ENCODE peak calls at places on chromosomes 5 and 9, in seven cellular contexts. One of them, this sample, is unnamed.

GRCh38 chr5:65874241-65874640 is 52.1 kb upstream of the ERBIN start:
- DNase-seq in AG09309: no peak
- DNase-seq in right atrium auricular region: no peak
- DNase-seq in esophagus squamous epithelium: no peak
- DNase-seq in cardiac fibroblast: no peak
- DNase-seq in GM12865: no peak
- DNase-seq in heart left ventricle: no peak
- DNase-seq in this sample: no peak

GRCh38 chr9:131959887-131960286 is 119.8 kb downstream of the MED27 start:
- DNase-seq in GM12865: no peak
- DNase-seq in cardiac fibroblast: no peak
- DNase-seq in heart left ventricle: no peak
- DNase-seq in AG09309: no peak
- DNase-seq in right atrium auricular region: no peak
- DNase-seq in esophagus squamous epithelium: no peak
- DNase-seq in this sample: no peak

GRCh38 chr9:71271602-71272001 is 150.2 kb upstream of the TRPM3 start:
- DNase-seq in heart left ventricle: no peak
- DNase-seq in AG09309: no peak
- DNase-seq in esophagus squamous epithelium: no peak
- DNase-seq in right atrium auricular region: no peak
- DNase-seq in GM12865: no peak
- DNase-seq in cardiac fibroblast: no peak
- DNase-seq in this sample: no peak

GRCh38 chr9:92165472-92165871 is 50.3 kb upstream of the SPTLC1 start:
- DNase-seq in GM12865: peak
- DNase-seq in AG09309: no peak
- DNase-seq in cardiac fibroblast: no peak
- DNase-seq in esophagus squamous epithelium: no peak
- DNase-seq in right atrium auricular region: no peak
- DNase-seq in heart left ventricle: no peak
- DNase-seq in this sample: no peak

GRCh38 chr5:125870271-125870670 is 552.9 kb upstream of the GRAMD2B start:
- DNase-seq in cardiac fibroblast: no peak
- DNase-seq in right atrium auricular region: no peak
- DNase-seq in esophagus squamous epithelium: no peak
- DNase-seq in AG09309: no peak
- DNase-seq in heart left ventricle: no peak
- DNase-seq in GM12865: no peak
- DNase-seq in this sample: no peak

GRCh38 chr9:136694163-136694864 is 7.1 kb upstream of the AGPAT2 start:
- DNase-seq in heart left ventricle: no peak
- DNase-seq in AG09309: no peak
- DNase-seq in esophagus squamous epithelium: no peak
- DNase-seq in cardiac fibroblast: peak
- DNase-seq in right atrium auricular region: no peak
- DNase-seq in GM12865: peak
- DNase-seq in this sample: no peak

GRCh38 chr9:16901589-16901988 is 31.1 kb upstream of the BNC2 start:
- DNase-seq in esophagus squamous epithelium: no peak
- DNase-seq in AG09309: peak
- DNase-seq in GM12865: no peak
- DNase-seq in cardiac fibroblast: no peak
- DNase-seq in right atrium auricular region: no peak
- DNase-seq in heart left ventricle: no peak
- DNase-seq in this sample: no peak

GRCh38 chr5:174751154-174751990 is 27.0 kb downstream of the MSX2 start:
- DNase-seq in right atrium auricular region: no peak
- DNase-seq in GM12865: no peak
- DNase-seq in cardiac fibroblast: no peak
- DNase-seq in heart left ventricle: no peak
- DNase-seq in esophagus squamous epithelium: no peak
- DNase-seq in AG09309: no peak
- DNase-seq in this sample: no peak

GRCh38 chr5:76754765-76755164 is 38.8 kb downstream of the F2R start:
- DNase-seq in AG09309: no peak
- DNase-seq in cardiac fibroblast: no peak
- DNase-seq in GM12865: no peak
- DNase-seq in heart left ventricle: no peak
- DNase-seq in esophagus squamous epithelium: no peak
- DNase-seq in right atrium auricular region: peak
- DNase-seq in this sample: no peak

GRCh38 chr5:57736716-57737115 is 254.1 kb upstream of the ACTBL2 start:
- DNase-seq in GM12865: no peak
- DNase-seq in cardiac fibroblast: no peak
- DNase-seq in heart left ventricle: no peak
- DNase-seq in esophagus squamous epithelium: no peak
- DNase-seq in right atrium auricular region: no peak
- DNase-seq in AG09309: no peak
- DNase-seq in this sample: no peak

GRCh38 chr5:149280802-149281201 is 9.1 kb downstream of the AFAP1L1 start:
- DNase-seq in heart left ventricle: peak
- DNase-seq in esophagus squamous epithelium: no peak
- DNase-seq in AG09309: no peak
- DNase-seq in right atrium auricular region: no peak
- DNase-seq in GM12865: no peak
- DNase-seq in cardiac fibroblast: no peak
- DNase-seq in this sample: no peak

GRCh38 chr9:89177021-89177400 is 1.6 kb downstream of the SHC3 start:
- DNase-seq in cardiac fibroblast: peak
- DNase-seq in AG09309: no peak
- DNase-seq in right atrium auricular region: no peak
- DNase-seq in esophagus squamous epithelium: no peak
- DNase-seq in GM12865: no peak
- DNase-seq in heart left ventricle: no peak
- DNase-seq in this sample: no peak

GRCh38 chr9:95014917-95015316 is 288.4 kb downstream of the AOPEP start:
- DNase-seq in right atrium auricular region: no peak
- DNase-seq in AG09309: no peak
- DNase-seq in heart left ventricle: no peak
- DNase-seq in GM12865: no peak
- DNase-seq in esophagus squamous epithelium: no peak
- DNase-seq in cardiac fibroblast: no peak
- DNase-seq in this sample: no peak

GRCh38 chr5:65190328-65191053 is 291.2 kb downstream of the ADAMTS6 start:
- DNase-seq in cardiac fibroblast: peak
- DNase-seq in esophagus squamous epithelium: no peak
- DNase-seq in right atrium auricular region: no peak
- DNase-seq in heart left ventricle: no peak
- DNase-seq in GM12865: peak
- DNase-seq in AG09309: peak
- DNase-seq in this sample: peak

GRCh38 chr5:180313677-180314076 is 21.8 kb upstream of the MAPK9 start:
- DNase-seq in AG09309: no peak
- DNase-seq in GM12865: no peak
- DNase-seq in right atrium auricular region: no peak
- DNase-seq in heart left ventricle: peak
- DNase-seq in cardiac fibroblast: no peak
- DNase-seq in esophagus squamous epithelium: no peak
- DNase-seq in this sample: peak

GRCh38 chr5:101473483-101473882 is 570.4 kb upstream of the ST8SIA4 start:
- DNase-seq in right atrium auricular region: no peak
- DNase-seq in AG09309: no peak
- DNase-seq in cardiac fibroblast: no peak
- DNase-seq in esophagus squamous epithelium: no peak
- DNase-seq in GM12865: peak
- DNase-seq in heart left ventricle: no peak
- DNase-seq in this sample: no peak

GRCh38 chr5:138961221-138961620 is 86.1 kb upstream of the LRRTM2 start:
- DNase-seq in heart left ventricle: no peak
- DNase-seq in cardiac fibroblast: no peak
- DNase-seq in esophagus squamous epithelium: no peak
- DNase-seq in AG09309: no peak
- DNase-seq in right atrium auricular region: no peak
- DNase-seq in GM12865: no peak
- DNase-seq in this sample: no peak

GRCh38 chr5:53782620-53783019 is 222.2 kb downstream of the NDUFS4 start:
- DNase-seq in AG09309: no peak
- DNase-seq in esophagus squamous epithelium: no peak
- DNase-seq in GM12865: no peak
- DNase-seq in right atrium auricular region: no peak
- DNase-seq in cardiac fibroblast: no peak
- DNase-seq in heart left ventricle: no peak
- DNase-seq in this sample: no peak

GRCh38 chr9:126411225-126411947 is 84.8 kb downstream of the MVB12B start:
- DNase-seq in esophagus squamous epithelium: no peak
- DNase-seq in right atrium auricular region: no peak
- DNase-seq in heart left ventricle: no peak
- DNase-seq in cardiac fibroblast: no peak
- DNase-seq in AG09309: peak
- DNase-seq in GM12865: peak
- DNase-seq in this sample: no peak

GRCh38 chr5:173010547-173011464 is 27.2 kb downstream of the ATP6V0E1 start:
- DNase-seq in esophagus squamous epithelium: no peak
- DNase-seq in AG09309: no peak
- DNase-seq in GM12865: peak
- DNase-seq in heart left ventricle: peak
- DNase-seq in right atrium auricular region: peak
- DNase-seq in cardiac fibroblast: peak
- DNase-seq in this sample: no peak

GRCh38 chr5:134784946-134785620 is 26.5 kb downstream of the DDX46 start:
- DNase-seq in heart left ventricle: no peak
- DNase-seq in cardiac fibroblast: peak
- DNase-seq in esophagus squamous epithelium: no peak
- DNase-seq in GM12865: no peak
- DNase-seq in AG09309: no peak
- DNase-seq in right atrium auricular region: no peak
- DNase-seq in this sample: no peak

GRCh38 chr9:34884732-34885131 is 73.4 kb upstream of the PHF24 start:
- DNase-seq in right atrium auricular region: no peak
- DNase-seq in AG09309: no peak
- DNase-seq in heart left ventricle: no peak
- DNase-seq in cardiac fibroblast: no peak
- DNase-seq in GM12865: peak
- DNase-seq in esophagus squamous epithelium: no peak
- DNase-seq in this sample: no peak

DNA sequence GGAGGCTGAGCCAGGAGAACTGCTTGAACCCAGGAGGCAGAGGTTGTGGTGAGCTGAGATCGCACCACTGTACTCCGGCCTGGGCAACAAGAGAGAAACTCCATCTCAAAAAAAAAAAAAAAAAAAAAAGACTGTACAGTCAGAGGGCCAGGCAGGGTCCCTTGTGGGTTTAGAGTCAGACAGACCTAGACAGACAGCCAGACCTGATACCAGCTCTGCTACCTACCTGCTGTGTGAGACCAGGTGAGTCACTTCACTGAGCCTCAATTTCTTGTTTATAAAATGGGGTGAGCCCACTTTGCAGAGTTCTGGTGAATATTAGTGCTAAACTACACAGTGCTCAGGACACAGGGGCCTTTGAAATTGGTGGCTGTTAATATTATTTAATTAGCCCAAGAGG is 19.7 kb downstream of the TRIM14 start:
- DNase-seq in cardiac fibroblast: no peak
- DNase-seq in GM12865: no peak
- DNase-seq in right atrium auricular region: no peak
- DNase-seq in AG09309: no peak
- DNase-seq in heart left ventricle: no peak
- DNase-seq in esophagus squamous epithelium: no peak
- DNase-seq in this sample: no peak
- H3K4me3 ChIP-seq in cardiac fibroblast: no peak
- H3K4me3 ChIP-seq in GM12865: no peak
- H3K4me3 ChIP-seq in right atrium auricular region: no peak
- H3K4me3 ChIP-seq in AG09309: no peak
- H3K4me3 ChIP-seq in heart left ventricle: no peak
- H3K4me3 ChIP-seq in esophagus squamous epithelium: no peak
- H3K4me3 ChIP-seq in this sample: no peak

GRCh38 chr5:142020122-142020659 is 7.4 kb upstream of the GNPDA1 start:
- DNase-seq in AG09309: no peak
- DNase-seq in GM12865: no peak
- DNase-seq in cardiac fibroblast: no peak
- DNase-seq in right atrium auricular region: no peak
- DNase-seq in esophagus squamous epithelium: no peak
- DNase-seq in heart left ventricle: no peak
- DNase-seq in this sample: no peak

GRCh38 chr5:142024771-142025304 is 12.0 kb upstream of the GNPDA1 start:
- DNase-seq in esophagus squamous epithelium: peak
- DNase-seq in GM12865: peak
- DNase-seq in AG09309: peak
- DNase-seq in cardiac fibroblast: peak
- DNase-seq in right atrium auricular region: peak
- DNase-seq in heart left ventricle: peak
- DNase-seq in this sample: peak

GRCh38 chr5:142023836-142024235 is 11.0 kb upstream of the GNPDA1 start:
- DNase-seq in right atrium auricular region: no peak
- DNase-seq in GM12865: no peak
- DNase-seq in esophagus squamous epithelium: no peak
- DNase-seq in heart left ventricle: no peak
- DNase-seq in cardiac fibroblast: no peak
- DNase-seq in AG09309: no peak
- DNase-seq in this sample: no peak

GRCh38 chr5:142025637-142026036 is 12.8 kb upstream of the GNPDA1 start:
- DNase-seq in AG09309: no peak
- DNase-seq in GM12865: no peak
- DNase-seq in cardiac fibroblast: no peak
- DNase-seq in esophagus squamous epithelium: no peak
- DNase-seq in right atrium auricular region: no peak
- DNase-seq in heart left ventricle: no peak
- DNase-seq in this sample: no peak
- H3K4me3 ChIP-seq in AG09309: no peak
- H3K4me3 ChIP-seq in GM12865: no peak
- H3K4me3 ChIP-seq in cardiac fibroblast: no peak
- H3K4me3 ChIP-seq in esophagus squamous epithelium: no peak
- H3K4me3 ChIP-seq in right atrium auricular region: peak
- H3K4me3 ChIP-seq in heart left ventricle: no peak
- H3K4me3 ChIP-seq in this sample: no peak

GRCh38 chr5:88666761-88667186 is 216.2 kb downstream of the MEF2C start:
- DNase-seq in esophagus squamous epithelium: no peak
- DNase-seq in right atrium auricular region: no peak
- DNase-seq in GM12865: peak
- DNase-seq in heart left ventricle: no peak
- DNase-seq in cardiac fibroblast: no peak
- DNase-seq in AG09309: no peak
- DNase-seq in this sample: no peak

GRCh38 chr5:88667187-88668141 is 215.5 kb downstream of the MEF2C start:
- DNase-seq in esophagus squamous epithelium: no peak
- DNase-seq in right atrium auricular region: no peak
- DNase-seq in GM12865: peak
- DNase-seq in heart left ventricle: no peak
- DNase-seq in cardiac fibroblast: no peak
- DNase-seq in AG09309: no peak
- DNase-seq in this sample: no peak

GRCh38 chr5:88664630-88665029 is 218.4 kb downstream of the MEF2C start:
- DNase-seq in heart left ventricle: no peak
- DNase-seq in esophagus squamous epithelium: no peak
- DNase-seq in GM12865: no peak
- DNase-seq in right atrium auricular region: no peak
- DNase-seq in cardiac fibroblast: no peak
- DNase-seq in AG09309: no peak
- DNase-seq in this sample: no peak

GRCh38 chr5:88663793-88664216 is 219.2 kb downstream of the MEF2C start:
- DNase-seq in right atrium auricular region: no peak
- DNase-seq in GM12865: no peak
- DNase-seq in heart left ventricle: no peak
- DNase-seq in cardiac fibroblast: no peak
- DNase-seq in esophagus squamous epithelium: no peak
- DNase-seq in AG09309: no peak
- DNase-seq in this sample: no peak

GRCh38 chr5:88665750-88666215 is 217.2 kb downstream of the MEF2C start:
- DNase-seq in heart left ventricle: no peak
- DNase-seq in cardiac fibroblast: no peak
- DNase-seq in GM12865: no peak
- DNase-seq in AG09309: no peak
- DNase-seq in right atrium auricular region: no peak
- DNase-seq in esophagus squamous epithelium: no peak
- DNase-seq in this sample: no peak
- H3K4me3 ChIP-seq in heart left ventricle: no peak
- H3K4me3 ChIP-seq in cardiac fibroblast: no peak
- H3K4me3 ChIP-seq in GM12865: peak
- H3K4me3 ChIP-seq in AG09309: no peak
- H3K4me3 ChIP-seq in right atrium auricular region: no peak
- H3K4me3 ChIP-seq in esophagus squamous epithelium: no peak
- H3K4me3 ChIP-seq in this sample: no peak

GRCh38 chr5:137833463-137833862 is 34.2 kb upstream of the MYOT start:
- DNase-seq in heart left ventricle: no peak
- DNase-seq in right atrium auricular region: no peak
- DNase-seq in AG09309: no peak
- DNase-seq in GM12865: no peak
- DNase-seq in esophagus squamous epithelium: no peak
- DNase-seq in cardiac fibroblast: peak
- DNase-seq in this sample: peak
- H3K4me3 ChIP-seq in heart left ventricle: no peak
- H3K4me3 ChIP-seq in right atrium auricular region: no peak
- H3K4me3 ChIP-seq in AG09309: no peak
- H3K4me3 ChIP-seq in GM12865: no peak
- H3K4me3 ChIP-seq in esophagus squamous epithelium: no peak
- H3K4me3 ChIP-seq in cardiac fibroblast: no peak
- H3K4me3 ChIP-seq in this sample: no peak

This sample was measured in retinal pigment epithelial cell.